ENCODE peak calls at places on chromosome 21, in seven cellular contexts. One of them, this sample, is unnamed.
A peak's percentile ranks its signal among the peaks of the same experiment; 100 is the strongest.

GRCh38 chr21:39125752-39126485 is 57.3 kb downstream of the PSMG1 start:
- DNase-seq in stimulated activated CD4-positive, alpha-beta T cell treated with anti-CD3 and anti-CD28 coated beads, Interleukin-1b, Interleukin-23, amount 100 ng/mL, for 24 hours: no peak
- DNase-seq in smooth muscle cell of the brain vasculature: no peak
- DNase-seq in hepatic stellate cell: peak; percentile 72
- DNase-seq in effector CD4-positive, alpha-beta T cell: no peak
- DNase-seq in progenitor cell of endocrine pancreas: peak; percentile 36
- DNase-seq in cardiac muscle cell: peak; percentile 83
- DNase-seq in this sample: peak; percentile 77

GRCh38 chr21:43865471-43866181 is 603 bp downstream of the AGPAT3 start:
- DNase-seq in smooth muscle cell of the brain vasculature: no peak
- DNase-seq in effector CD4-positive, alpha-beta T cell: peak; percentile 38
- DNase-seq in hepatic stellate cell: peak; percentile 80
- DNase-seq in cardiac muscle cell: peak; percentile 38
- DNase-seq in progenitor cell of endocrine pancreas: no peak
- DNase-seq in stimulated activated CD4-positive, alpha-beta T cell treated with anti-CD3 and anti-CD28 coated beads, Interleukin-1b, Interleukin-23, amount 100 ng/mL, for 24 hours: no peak
- DNase-seq in this sample: peak; percentile 43

GRCh38 chr21:31337991-31338891 is 5.8 kb downstream of the TIAM1 start:
- DNase-seq in hepatic stellate cell: no peak
- DNase-seq in stimulated activated CD4-positive, alpha-beta T cell treated with anti-CD3 and anti-CD28 coated beads, Interleukin-1b, Interleukin-23, amount 100 ng/mL, for 24 hours: no peak
- DNase-seq in cardiac muscle cell: no peak
- DNase-seq in smooth muscle cell of the brain vasculature: no peak
- DNase-seq in progenitor cell of endocrine pancreas: no peak
- DNase-seq in effector CD4-positive, alpha-beta T cell: no peak
- DNase-seq in this sample: no peak

GRCh38 chr21:29332461-29333354 is 34.0 kb downstream of the BACH1 start:
- DNase-seq in cardiac muscle cell: peak; percentile 57
- DNase-seq in hepatic stellate cell: no peak
- DNase-seq in smooth muscle cell of the brain vasculature: no peak
- DNase-seq in stimulated activated CD4-positive, alpha-beta T cell treated with anti-CD3 and anti-CD28 coated beads, Interleukin-1b, Interleukin-23, amount 100 ng/mL, for 24 hours: no peak
- DNase-seq in effector CD4-positive, alpha-beta T cell: no peak
- DNase-seq in progenitor cell of endocrine pancreas: no peak
- DNase-seq in this sample: no peak

GRCh38 chr21:45461369-45461750 is 56.4 kb downstream of the COL18A1 start:
- DNase-seq in smooth muscle cell of the brain vasculature: no peak
- DNase-seq in stimulated activated CD4-positive, alpha-beta T cell treated with anti-CD3 and anti-CD28 coated beads, Interleukin-1b, Interleukin-23, amount 100 ng/mL, for 24 hours: no peak
- DNase-seq in hepatic stellate cell: no peak
- DNase-seq in effector CD4-positive, alpha-beta T cell: no peak
- DNase-seq in progenitor cell of endocrine pancreas: no peak
- DNase-seq in cardiac muscle cell: no peak
- DNase-seq in this sample: no peak

GRCh38 chr21:28154121-28154520 is 838.6 kb downstream of the LTN1 start:
- DNase-seq in progenitor cell of endocrine pancreas: no peak
- DNase-seq in stimulated activated CD4-positive, alpha-beta T cell treated with anti-CD3 and anti-CD28 coated beads, Interleukin-1b, Interleukin-23, amount 100 ng/mL, for 24 hours: no peak
- DNase-seq in effector CD4-positive, alpha-beta T cell: no peak
- DNase-seq in cardiac muscle cell: no peak
- DNase-seq in smooth muscle cell of the brain vasculature: peak; percentile 23
- DNase-seq in hepatic stellate cell: no peak
- DNase-seq in this sample: no peak

GRCh38 chr21:45525910-45526306 is 16.3 kb downstream of the SLC19A1 start:
- DNase-seq in stimulated activated CD4-positive, alpha-beta T cell treated with anti-CD3 and anti-CD28 coated beads, Interleukin-1b, Interleukin-23, amount 100 ng/mL, for 24 hours: no peak
- DNase-seq in effector CD4-positive, alpha-beta T cell: no peak
- DNase-seq in cardiac muscle cell: no peak
- DNase-seq in smooth muscle cell of the brain vasculature: no peak
- DNase-seq in progenitor cell of endocrine pancreas: no peak
- DNase-seq in hepatic stellate cell: no peak
- DNase-seq in this sample: no peak

GRCh38 chr21:37075214-37075770 is 2.2 kb downstream of the TTC3 start:
- DNase-seq in stimulated activated CD4-positive, alpha-beta T cell treated with anti-CD3 and anti-CD28 coated beads, Interleukin-1b, Interleukin-23, amount 100 ng/mL, for 24 hours: no peak
- DNase-seq in cardiac muscle cell: no peak
- DNase-seq in progenitor cell of endocrine pancreas: no peak
- DNase-seq in effector CD4-positive, alpha-beta T cell: no peak
- DNase-seq in smooth muscle cell of the brain vasculature: no peak
- DNase-seq in hepatic stellate cell: no peak
- DNase-seq in this sample: peak; percentile 35

GRCh38 chr21:43300496-43301423 is 126.2 kb downstream of the SIK1 start:
- DNase-seq in smooth muscle cell of the brain vasculature: no peak
- DNase-seq in progenitor cell of endocrine pancreas: no peak
- DNase-seq in stimulated activated CD4-positive, alpha-beta T cell treated with anti-CD3 and anti-CD28 coated beads, Interleukin-1b, Interleukin-23, amount 100 ng/mL, for 24 hours: no peak
- DNase-seq in hepatic stellate cell: peak; percentile 74
- DNase-seq in cardiac muscle cell: peak; percentile 49
- DNase-seq in effector CD4-positive, alpha-beta T cell: no peak
- DNase-seq in this sample: no peak

GRCh38 chr21:26280715-26281310 is 110.2 kb upstream of the APP start:
- DNase-seq in smooth muscle cell of the brain vasculature: no peak
- DNase-seq in stimulated activated CD4-positive, alpha-beta T cell treated with anti-CD3 and anti-CD28 coated beads, Interleukin-1b, Interleukin-23, amount 100 ng/mL, for 24 hours: no peak
- DNase-seq in cardiac muscle cell: no peak
- DNase-seq in hepatic stellate cell: no peak
- DNase-seq in progenitor cell of endocrine pancreas: no peak
- DNase-seq in effector CD4-positive, alpha-beta T cell: no peak
- DNase-seq in this sample: no peak

GRCh38 chr21:34344584-34344983 is 19.2 kb upstream of the KCNE2 start:
- DNase-seq in stimulated activated CD4-positive, alpha-beta T cell treated with anti-CD3 and anti-CD28 coated beads, Interleukin-1b, Interleukin-23, amount 100 ng/mL, for 24 hours: no peak
- DNase-seq in effector CD4-positive, alpha-beta T cell: no peak
- DNase-seq in hepatic stellate cell: no peak
- DNase-seq in smooth muscle cell of the brain vasculature: no peak
- DNase-seq in cardiac muscle cell: no peak
- DNase-seq in progenitor cell of endocrine pancreas: no peak
- DNase-seq in this sample: no peak

GRCh38 chr21:14741237-14741636 is 195.1 kb upstream of the SAMSN1 start:
- DNase-seq in cardiac muscle cell: no peak
- DNase-seq in smooth muscle cell of the brain vasculature: no peak
- DNase-seq in hepatic stellate cell: no peak
- DNase-seq in effector CD4-positive, alpha-beta T cell: no peak
- DNase-seq in progenitor cell of endocrine pancreas: no peak
- DNase-seq in stimulated activated CD4-positive, alpha-beta T cell treated with anti-CD3 and anti-CD28 coated beads, Interleukin-1b, Interleukin-23, amount 100 ng/mL, for 24 hours: no peak
- DNase-seq in this sample: peak; percentile 38

GRCh38 chr21:36422279-36423098 is 37.3 kb downstream of the CHAF1B start:
- DNase-seq in stimulated activated CD4-positive, alpha-beta T cell treated with anti-CD3 and anti-CD28 coated beads, Interleukin-1b, Interleukin-23, amount 100 ng/mL, for 24 hours: no peak
- DNase-seq in smooth muscle cell of the brain vasculature: no peak
- DNase-seq in cardiac muscle cell: peak; percentile 76
- DNase-seq in progenitor cell of endocrine pancreas: peak; percentile 28
- DNase-seq in effector CD4-positive, alpha-beta T cell: no peak
- DNase-seq in hepatic stellate cell: peak; percentile 75
- DNase-seq in this sample: peak; percentile 35

This sample was measured in NCI-H1417.